ENCODE peak calls at places on chromosomes 6 and 20, in six cellular contexts. T is H1, K is right atrium auricular region, N is H9, O is HL-60, B is HCT116. J is an unnamed sample.

GRCh38 chr6:138231399-138231886 is 13.2 kb upstream of the PBOV1 start:
- DNase-seq in N (no peak), B (no peak), T (no peak), O (no peak), K (no peak), J (no peak)

GRCh38 chr20:8867346-8867745 is 201.5 kb upstream of the PLCB4 start:
- DNase-seq in O (no peak), N (no peak), T (no peak), B (no peak), K (no peak), J (no peak)

GRCh38 chr20:40335437-40335836 is 353.6 kb downstream of the MAFB start:
- DNase-seq in K (no peak), B (no peak), O (no peak), T (no peak), N (no peak), J (peak; percentile 45)

GRCh38 chr6:28370440-28370839 is 20.7 kb downstream of the ZKSCAN3 start:
- DNase-seq in K (no peak), B (no peak), T (no peak), N (no peak), O (no peak), J (no peak)

GRCh38 chr20:35334511-35335101 is 42.4 kb upstream of the FAM83C start:
- DNase-seq in T (no peak), B (no peak), K (no peak), N (no peak), O (no peak), J (no peak)

GRCh38 chr6:89999154-89999553 is 104.9 kb downstream of the GJA10 start:
- DNase-seq in T (no peak), K (peak; percentile 68), B (peak; percentile 54), N (no peak), O (no peak), J (peak; percentile 45)

GRCh38 chr6:45608252-45608911 is 230.6 kb upstream of the SUPT3H start:
- DNase-seq in B (no peak), N (no peak), K (no peak), T (no peak), O (no peak), J (peak; percentile 47)

GRCh38 chr6:168060521-168060931 is 18.5 kb downstream of the FRMD1 start:
- DNase-seq in O (no peak), B (no peak), T (no peak), K (peak; percentile 62), N (peak; percentile 69), J (no peak)

GRCh38 chr6:42046491-42047219 is 3.7 kb upstream of the TAF8 start:
- DNase-seq in B (no peak), O (no peak), T (no peak), N (no peak), K (no peak), J (no peak)

GRCh38 chr6:106560966-106561740 is 68.1 kb downstream of the RTN4IP1 start:
- DNase-seq in B (no peak), N (no peak), O (no peak), K (no peak), T (no peak), J (peak; percentile 86)

GRCh38 chr20:46128310-46129151 is 10.4 kb downstream of the CD40 start:
- DNase-seq in N (peak; percentile 59), T (peak; percentile 78), K (no peak), B (no peak), O (no peak), J (no peak)
- H3K27me3 ChIP-seq in N (no peaks in the 10 kb centered on the region), T (peaks cover 2% of the 10 kb centered on the region), K (no peaks in the 10 kb centered on the region), B (peaks cover 12% of the 10 kb centered on the region), O (peaks cover 5% of the 10 kb centered on the region), J (no peaks in the 10 kb centered on the region)

DNA sequence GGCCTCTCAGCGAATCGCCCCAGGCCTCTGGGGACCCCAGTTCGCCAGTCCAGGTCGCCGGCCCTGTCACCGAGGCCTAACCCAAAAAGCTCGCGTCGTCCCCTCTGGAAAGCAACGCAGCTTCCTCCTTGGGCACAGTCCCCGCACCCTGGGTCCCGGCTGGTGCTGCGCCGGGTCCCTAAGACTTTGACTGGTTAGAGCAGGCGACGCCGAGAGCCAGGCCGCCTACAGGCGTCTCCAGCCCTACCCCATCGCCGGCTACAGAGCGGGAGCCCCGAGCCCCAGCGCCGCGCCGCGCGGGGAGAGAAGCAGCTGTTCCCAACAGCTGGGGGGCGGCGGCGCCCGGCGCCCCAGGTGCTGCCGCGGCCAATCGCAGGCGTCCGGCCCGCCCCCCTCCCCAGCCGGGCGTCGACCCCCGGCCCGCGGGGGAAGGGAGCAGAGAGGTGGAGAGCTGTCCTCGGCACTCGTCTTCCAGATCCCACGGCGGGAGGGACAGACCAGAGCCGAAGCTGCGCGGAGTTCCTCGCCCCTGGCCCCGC is 540 bp upstream of the RBM24 start:
- DNase-seq in K (no peak), O (no peak), B (no peak), N (peak; percentile 75), T (peak; percentile 76), J (no peak)
- H3K27me3 ChIP-seq in K (no peaks in the 10 kb centered on the region), O (peaks cover 30% of the 10 kb centered on the region), B (no peaks in the 10 kb centered on the region), N (peaks cover 35% of the 10 kb centered on the region), T (peaks cover 38% of the 10 kb centered on the region), J (no peaks in the 10 kb centered on the region)

GRCh38 chr6:40322336-40322735 is 264.8 kb downstream of the LRFN2 start:
- DNase-seq in T (no peak), N (peak; percentile 52), B (no peak), O (no peak), K (no peak), J (no peak)
- H3K27me3 ChIP-seq in T (no peaks in the 10 kb centered on the region), N (no peaks in the 10 kb centered on the region), B (peaks cover 61% of the 10 kb centered on the region), O (no peaks in the 10 kb centered on the region), K (no peaks in the 10 kb centered on the region), J (peaks cover 35% of the 10 kb centered on the region)

GRCh38 chr20:62554898-62555641 is 79.3 kb upstream of the GATA5 start:
- DNase-seq in K (no peak), N (no peak), B (no peak), T (no peak), O (no peak), J (no peak)

GRCh38 chr20:62554214-62554897 is 78.6 kb upstream of the GATA5 start:
- DNase-seq in O (no peak), K (no peak), B (no peak), N (no peak), T (no peak), J (no peak)

GRCh38 chr20:62553136-62553837 is 77.5 kb upstream of the GATA5 start:
- DNase-seq in O (no peak), N (no peak), T (no peak), K (no peak), B (no peak), J (no peak)

GRCh38 chr20:62552613-62553012 is 76.8 kb upstream of the GATA5 start:
- DNase-seq in T (no peak), N (no peak), K (no peak), O (no peak), B (no peak), J (no peak)

DNA sequence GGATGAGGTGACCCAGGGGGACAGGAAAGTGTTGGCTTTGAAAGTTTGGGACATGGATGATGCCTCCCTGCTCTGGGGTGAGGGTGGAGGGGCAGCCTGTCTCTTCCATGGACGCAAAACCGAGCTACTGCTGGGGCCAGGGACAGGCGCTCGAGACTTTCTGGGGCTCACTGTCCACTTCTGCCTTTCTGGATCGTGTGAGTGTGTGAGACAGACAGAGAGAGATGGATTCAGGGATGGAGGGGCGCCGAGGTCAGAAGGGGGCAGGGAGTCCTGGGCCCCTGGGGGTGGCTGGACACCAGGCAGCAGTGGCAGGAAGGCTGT is 78.0 kb upstream of the GATA5 start:
- DNase-seq in B (no peak), N (no peak), K (no peak), T (no peak), O (no peak), J (no peak)
- H3K27me3 ChIP-seq in B (no peaks in the 10 kb centered on the region), N (peaks cover 7% of the 10 kb centered on the region), K (no peaks in the 10 kb centered on the region), T (peaks cover 20% of the 10 kb centered on the region), O (peaks cover 56% of the 10 kb centered on the region), J (peaks cover 82% of the 10 kb centered on the region)

J was measured in esophagus muscularis mucosa.